ENCODE peak calls at places on chromosomes 5 and 9, in four cellular contexts. One of them, this sample, is unnamed.

GRCh38 chr5:150092159-150092787 is 5.9 kb upstream of the CSF1R start:
- DNase-seq in GM04504: no peak
- DNase-seq in head of caudate nucleus: no peak
- DNase-seq in small intestine: no peak
- DNase-seq in this sample: no peak

GRCh38 chr9:18861599-18862546 is 171.1 kb downstream of the SAXO1 start:
- DNase-seq in GM04504: no peak
- DNase-seq in head of caudate nucleus: peak; percentile 11
- DNase-seq in small intestine: no peak
- DNase-seq in this sample: peak; percentile 12

GRCh38 chr5:139460457-139460856 is 2.1 kb downstream of the ECSCR start:
- DNase-seq in GM04504: no peak
- DNase-seq in head of caudate nucleus: no peak
- DNase-seq in small intestine: no peak
- DNase-seq in this sample: no peak

GRCh38 chr5:148140846-148141245 is 27.5 kb upstream of the SPINK14 start:
- DNase-seq in GM04504: no peak
- DNase-seq in head of caudate nucleus: no peak
- DNase-seq in small intestine: no peak
- DNase-seq in this sample: no peak

GRCh38 chr5:82105457-82105856 is 133.6 kb downstream of the ATG10 start:
- DNase-seq in GM04504: no peak
- DNase-seq in head of caudate nucleus: peak; percentile 16
- DNase-seq in small intestine: no peak
- DNase-seq in this sample: no peak

GRCh38 chr9:33404782-33405362 is 2.5 kb upstream of the AQP7 start:
- DNase-seq in GM04504: no peak
- DNase-seq in head of caudate nucleus: no peak
- DNase-seq in small intestine: no peak
- DNase-seq in this sample: no peak

GRCh38 chr5:75656311-75657003 is 45.2 kb downstream of the ANKDD1B start:
- DNase-seq in GM04504: peak; percentile 40
- DNase-seq in head of caudate nucleus: peak; percentile 61
- DNase-seq in small intestine: no peak
- DNase-seq in this sample: peak; percentile 55

GRCh38 chr9:123637596-123637939 is 281.6 kb downstream of the CRB2 start:
- DNase-seq in GM04504: peak; percentile 15
- DNase-seq in head of caudate nucleus: no peak
- DNase-seq in small intestine: no peak
- DNase-seq in this sample: no peak

GRCh38 chr5:94288937-94289336 is 329.5 kb downstream of the KIAA0825 start:
- DNase-seq in GM04504: peak; percentile 30
- DNase-seq in head of caudate nucleus: no peak
- DNase-seq in small intestine: no peak
- DNase-seq in this sample: no peak

GRCh38 chr5:177496111-177497010 is 1.0 kb downstream of the PDLIM7 start:
- DNase-seq in GM04504: peak; percentile 73
- DNase-seq in head of caudate nucleus: no peak
- DNase-seq in small intestine: no peak
- DNase-seq in this sample: no peak

GRCh38 chr5:157309796-157310195 is 43.9 kb downstream of the CYFIP2 start:
- DNase-seq in GM04504: no peak
- DNase-seq in head of caudate nucleus: no peak
- DNase-seq in small intestine: no peak
- DNase-seq in this sample: no peak

GRCh38 chr5:122291000-122291592 is 20.9 kb upstream of the SNCAIP start:
- DNase-seq in GM04504: no peak
- DNase-seq in head of caudate nucleus: no peak
- DNase-seq in small intestine: no peak
- DNase-seq in this sample: no peak

GRCh38 chr5:75031366-75031765 is 21.0 kb downstream of the GCNT4 start:
- DNase-seq in GM04504: no peak
- DNase-seq in head of caudate nucleus: no peak
- DNase-seq in small intestine: no peak
- DNase-seq in this sample: no peak

GRCh38 chr5:74206571-74207550 is 433.7 kb downstream of the ENC1 start:
- DNase-seq in GM04504: peak; percentile 83
- DNase-seq in head of caudate nucleus: peak; percentile 74
- DNase-seq in small intestine: no peak
- DNase-seq in this sample: peak; percentile 37

GRCh38 chr5:171601266-171601881 is 181.9 kb downstream of the FGF18 start:
- DNase-seq in GM04504: no peak
- DNase-seq in head of caudate nucleus: peak; percentile 23
- DNase-seq in small intestine: no peak
- DNase-seq in this sample: no peak

GRCh38 chr5:141491323-141492167 is 2.7 kb downstream of the PCDHGC5 start:
- DNase-seq in GM04504: no peak
- DNase-seq in head of caudate nucleus: no peak
- DNase-seq in small intestine: no peak
- DNase-seq in this sample: no peak

GRCh38 chr5:59275170-59275536 is 618.4 kb downstream of the PDE4D start:
- DNase-seq in GM04504: no peak
- DNase-seq in head of caudate nucleus: no peak
- DNase-seq in small intestine: no peak
- DNase-seq in this sample: no peak

GRCh38 chr5:119578937-119579336 is 50.4 kb upstream of the FAM170A start:
- DNase-seq in GM04504: no peak
- DNase-seq in head of caudate nucleus: no peak
- DNase-seq in small intestine: peak; percentile 32
- DNase-seq in this sample: no peak

GRCh38 chr9:129338701-129339445 is 160.8 kb upstream of the IER5L start:
- DNase-seq in GM04504: no peak
- DNase-seq in head of caudate nucleus: no peak
- DNase-seq in small intestine: no peak
- DNase-seq in this sample: no peak

GRCh38 chr9:117622347-117622746 is 81.9 kb upstream of the TLR4 start:
- DNase-seq in GM04504: no peak
- DNase-seq in head of caudate nucleus: no peak
- DNase-seq in small intestine: peak; percentile 2
- DNase-seq in this sample: no peak

GRCh38 chr5:153153086-153153485 is 337.4 kb upstream of the GRIA1 start:
- DNase-seq in GM04504: peak; percentile 60
- DNase-seq in head of caudate nucleus: no peak
- DNase-seq in small intestine: no peak
- DNase-seq in this sample: no peak

GRCh38 chr9:75855509-75855908 is 35.0 kb upstream of the PCSK5 start:
- DNase-seq in GM04504: no peak
- DNase-seq in head of caudate nucleus: peak; percentile 15
- DNase-seq in small intestine: peak; percentile 60
- DNase-seq in this sample: no peak

GRCh38 chr9:3875371-3876132 is 349.8 kb upstream of the RFX3 start:
- DNase-seq in GM04504: peak; percentile 91
- DNase-seq in head of caudate nucleus: no peak
- DNase-seq in small intestine: no peak
- DNase-seq in this sample: no peak

GRCh38 chr9:87667164-87667738 is 58.7 kb upstream of the CTSL start:
- DNase-seq in GM04504: no peak
- DNase-seq in head of caudate nucleus: no peak
- DNase-seq in small intestine: peak; percentile 21
- DNase-seq in this sample: no peak

GRCh38 chr9:111828193-111828592 is 33.5 kb upstream of the SHOC1 start:
- DNase-seq in GM04504: no peak
- DNase-seq in head of caudate nucleus: no peak
- DNase-seq in small intestine: no peak
- DNase-seq in this sample: no peak

GRCh38 chr5:81506900-81507588 is 113.1 kb upstream of the ACOT12 start:
- DNase-seq in GM04504: peak; percentile 69
- DNase-seq in head of caudate nucleus: peak; percentile 67
- DNase-seq in small intestine: peak; percentile 66
- DNase-seq in this sample: peak; percentile 88